ENCODE peak calls at places on chromosomes 13 and 19, in eight cellular contexts. E is astrocyte, Q is ovary, N is AG10803, K is lung, F is AG04450, U is HFF-Myc, C is left lung. V is an unnamed sample.

GRCh38 chr13:80979035-80979641 is 638.2 kb upstream of the SPRY2 start:
- DNase-seq in K (peak), U (peak), F (peak), E (peak), N (peak), Q (no peak), C (peak), V (no peak)

GRCh38 chr19:32421589-32422361 is 16.2 kb downstream of the DPY19L3 start:
- DNase-seq in U (no peak), K (no peak), F (no peak), N (no peak), C (no peak), Q (no peak), E (no peak), V (no peak)

GRCh38 chr19:46487178-46487801 is 8.4 kb downstream of the PNMA8B start:
- DNase-seq in C (no peak), K (no peak), E (no peak), N (no peak), F (no peak), U (no peak), Q (no peak), V (no peak)

GRCh38 chr19:15266683-15267082 is 34.4 kb upstream of the EPHX3 start:
- DNase-seq in U (no peak), K (no peak), Q (no peak), N (no peak), F (no peak), E (no peak), C (no peak), V (no peak)

GRCh38 chr13:80047406-80047805 is 293.5 kb downstream of the SPRY2 start:
- DNase-seq in K (no peak), E (peak), C (no peak), U (no peak), F (peak), Q (no peak), N (peak), V (no peak)

GRCh38 chr13:111390522-111391270 is 70.3 kb downstream of the TEX29 start:
- DNase-seq in U (no peak), K (no peak), N (no peak), Q (no peak), F (no peak), E (no peak), C (no peak), V (no peak)

GRCh38 chr19:37959665-37960114 is 52.7 kb downstream of the SIPA1L3 start:
- DNase-seq in Q (no peak), U (no peak), E (no peak), F (no peak), C (no peak), K (no peak), N (no peak), V (no peak)

GRCh38 chr13:109271555-109271954 is 514.8 kb downstream of the IRS2 start:
- DNase-seq in Q (no peak), U (no peak), K (no peak), E (no peak), C (no peak), N (no peak), F (no peak), V (no peak)

GRCh38 chr19:6608950-6609349 is 18.0 kb upstream of the CD70 start:
- DNase-seq in N (peak), K (no peak), C (no peak), U (no peak), F (no peak), Q (no peak), E (no peak), V (no peak)

GRCh38 chr13:50893211-50893852 is 16.3 kb upstream of the RNASEH2B start:
- DNase-seq in K (no peak), U (no peak), Q (no peak), F (no peak), E (peak), N (peak), C (no peak), V (peak)

GRCh38 chr19:19423322-19423721 is 17.8 kb downstream of the GATAD2A start:
- DNase-seq in K (no peak), U (no peak), F (no peak), N (no peak), E (peak), Q (no peak), C (no peak), V (no peak)

DNA sequence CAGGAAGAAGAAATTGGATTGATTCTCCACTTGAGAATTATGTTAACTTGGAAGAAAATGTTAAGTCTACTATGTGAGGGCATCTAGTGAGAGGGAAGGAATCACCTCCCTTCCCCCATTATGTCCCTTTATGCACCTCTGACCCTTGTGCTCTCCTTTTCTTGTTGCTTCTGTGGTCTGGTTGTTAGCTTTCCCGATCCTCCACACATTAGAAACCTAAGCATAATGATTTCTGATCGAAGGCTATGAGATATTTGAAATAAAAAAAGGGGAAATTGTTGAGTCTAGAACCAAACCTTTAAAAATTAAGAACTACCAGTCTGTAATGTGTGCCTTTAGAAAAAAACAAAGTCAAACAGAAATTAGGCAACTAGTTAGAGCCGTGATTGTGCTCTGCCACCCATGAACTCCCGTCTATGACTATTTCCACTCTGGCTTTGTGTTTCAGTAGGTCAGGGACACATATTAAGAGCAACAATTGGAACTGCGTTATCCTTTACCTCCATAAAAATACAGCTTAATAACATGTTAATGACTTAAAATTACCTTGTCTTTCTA is 463 bp upstream of the GPC6 start:
- DNase-seq in N (no peak), C (no peak), E (no peak), K (no peak), U (no peak), Q (no peak), F (no peak), V (no peak)
- H3K4me3 ChIP-seq in N (peak), C (peak), E (peak), K (no peak), U (peak), Q (peak), F (peak), V (peak)

GRCh38 chr13:77219401-77219800 is 107.5 kb downstream of the MYCBP2 start:
- DNase-seq in K (no peak), U (no peak), C (no peak), N (no peak), E (no peak), Q (no peak), F (no peak), V (no peak)
- TF ChIP-seq CTCF in K (no peak), U (no peak), C (no peak), N (no peak), E (no peak), Q (no peak), F (no peak), V (no peak)

DNA sequence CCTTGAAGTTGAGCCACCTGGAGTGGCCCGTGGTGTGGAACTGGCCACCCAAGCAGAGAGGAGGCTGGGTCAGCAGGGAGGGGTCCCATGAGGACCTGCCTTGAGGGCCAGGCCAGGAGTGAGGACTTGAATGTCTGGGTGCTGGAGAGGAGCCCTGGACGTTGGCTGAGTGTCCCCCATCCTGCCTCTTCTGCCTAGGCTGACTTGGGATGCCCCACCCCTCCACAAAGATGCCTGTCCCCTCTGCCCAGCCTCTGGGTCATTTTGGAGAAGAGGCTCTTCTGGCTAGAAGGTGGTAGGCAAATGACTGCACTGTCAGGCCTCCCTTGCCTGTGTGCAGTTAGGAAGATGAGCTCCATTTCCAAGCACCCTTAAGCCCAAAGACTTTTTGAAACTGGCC is 1.7 kb downstream of the SSBP4 start:
- DNase-seq in C (no peak), K (no peak), N (no peak), U (no peak), F (no peak), E (no peak), Q (peak), V (no peak)
- H3K4me3 ChIP-seq in C (no peak), K (no peak), N (peak), U (peak), F (peak), E (peak), Q (no peak), V (no peak)

GRCh38 chr13:35499131-35500051 is 22.9 kb upstream of the MAB21L1 start:
- DNase-seq in Q (no peak), E (no peak), K (no peak), N (no peak), F (no peak), C (no peak), U (no peak), V (no peak)

GRCh38 chr13:35500071-35500595 is 23.6 kb upstream of the MAB21L1 start:
- DNase-seq in U (no peak), K (no peak), C (no peak), F (no peak), Q (no peak), E (no peak), N (no peak), V (no peak)

GRCh38 chr13:35496011-35496410 is 19.5 kb upstream of the MAB21L1 start:
- DNase-seq in Q (no peak), K (no peak), F (no peak), N (no peak), U (no peak), E (no peak), C (no peak), V (no peak)

GRCh38 chr13:35501721-35502235 is 25.3 kb upstream of the MAB21L1 start:
- DNase-seq in E (no peak), U (no peak), F (no peak), K (no peak), N (no peak), Q (no peak), C (no peak), V (no peak)

GRCh38 chr13:35496761-35497386 is 20.4 kb upstream of the MAB21L1 start:
- DNase-seq in N (peak), E (no peak), C (no peak), F (no peak), U (no peak), K (no peak), Q (no peak), V (no peak)
- TF ChIP-seq CTCF in N (no peak), E (no peak), C (no peak), F (no peak), U (no peak), K (no peak), Q (no peak), V (no peak)

DNA sequence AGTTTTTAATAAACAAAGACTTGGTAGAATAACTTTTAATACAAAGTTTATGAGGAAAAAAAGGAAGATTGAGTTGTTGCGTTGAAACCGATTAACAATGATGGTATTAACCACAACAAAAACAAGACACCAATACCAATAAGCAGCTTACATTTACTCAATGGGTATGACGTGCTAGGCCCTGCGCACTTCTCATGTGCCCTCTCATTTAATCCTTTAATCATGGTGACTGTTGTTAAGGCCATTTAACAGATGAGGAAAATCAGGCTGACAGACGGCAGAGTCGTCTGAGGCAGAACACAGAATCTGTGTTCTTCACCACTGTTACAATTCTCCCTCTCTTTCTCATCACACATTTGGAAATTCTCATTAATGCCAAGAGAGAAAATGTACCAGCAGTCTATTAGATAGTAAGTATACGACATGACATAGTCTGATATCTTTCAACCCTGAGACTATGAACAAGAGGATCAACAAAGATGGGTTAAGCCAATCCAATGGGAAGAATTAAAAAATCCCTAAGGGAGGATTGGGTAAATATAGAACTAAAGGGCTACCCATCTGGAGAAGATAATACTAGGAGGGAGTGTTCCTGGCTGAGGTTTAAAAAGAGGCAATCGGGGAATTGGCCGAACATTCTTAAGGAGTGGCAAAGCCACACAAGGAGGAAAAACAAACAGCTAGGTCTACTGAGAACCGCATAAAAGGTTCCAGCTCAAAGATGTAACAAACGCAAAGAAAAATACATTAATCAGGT is 54.0 kb downstream of the DOCK9 start:
- DNase-seq in F (no peak), E (no peak), C (no peak), U (no peak), N (peak), K (no peak), Q (no peak), V (no peak)
- H3K4me3 ChIP-seq in F (no peak), E (no peak), C (no peak), U (no peak), N (no peak), K (no peak), Q (no peak), V (no peak)

GRCh38 chr13:27921421-27921960 is 1.7 kb downstream of the PDX1 start:
- DNase-seq in K (no peak), C (no peak), F (no peak), Q (no peak), U (no peak), E (no peak), N (no peak), V (no peak)

GRCh38 chr13:27919299-27919933 is 384 bp upstream of the PDX1 start:
- DNase-seq in K (no peak), Q (no peak), E (no peak), U (no peak), C (no peak), N (no peak), F (no peak), V (no peak)

GRCh38 chr13:27921961-27922910 is 2.4 kb downstream of the PDX1 start:
- DNase-seq in E (no peak), C (no peak), F (no peak), N (no peak), U (no peak), K (no peak), Q (no peak), V (no peak)

GRCh38 chr13:27919934-27920676 is at the start of gene PDX1:
- DNase-seq in K (peak), Q (no peak), E (no peak), F (no peak), U (no peak), C (no peak), N (peak), V (no peak)

DNA sequence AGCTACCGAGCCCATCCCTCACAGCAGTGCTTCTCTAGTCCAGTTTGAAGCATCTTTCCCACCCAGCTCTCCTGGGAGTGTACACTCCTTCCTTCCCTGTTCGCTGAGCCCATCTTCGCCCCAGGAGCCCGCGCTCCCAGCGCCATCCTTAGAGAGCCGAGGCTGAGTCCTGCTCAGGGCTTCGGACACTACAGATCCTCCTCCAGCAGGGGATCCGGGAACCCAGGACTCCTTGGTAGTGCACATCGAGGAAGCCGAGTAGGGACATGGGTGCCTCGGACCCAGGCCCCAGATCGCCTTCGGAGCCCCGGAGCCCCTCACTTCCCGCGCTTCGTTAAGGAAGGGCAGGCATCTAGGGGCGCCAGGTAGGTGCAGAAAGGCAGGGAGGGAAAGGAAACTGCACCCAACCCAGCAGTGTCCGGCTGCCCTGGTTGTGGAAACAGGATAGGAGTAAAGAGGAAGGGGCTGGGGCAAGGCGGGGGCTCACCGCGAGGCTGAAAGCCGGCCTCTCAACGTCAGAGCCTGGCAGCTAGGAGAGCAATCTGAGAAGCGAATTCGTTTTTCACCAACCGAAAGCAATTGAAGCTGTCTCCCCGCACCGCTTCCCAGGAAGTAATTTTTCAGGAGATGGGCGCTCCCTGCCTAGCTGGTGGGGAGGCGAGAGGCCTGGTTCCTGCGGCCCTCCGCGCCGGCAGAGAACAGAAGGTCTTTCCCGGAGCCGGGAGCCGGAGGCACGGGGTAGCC is 1.0 kb downstream of the PDX1 start:
- DNase-seq in Q (no peak), K (no peak), E (no peak), C (no peak), U (no peak), N (peak), F (no peak), V (peak)
- TF ChIP-seq CTCF in Q (no peak), K (no peak), E (no peak), C (no peak), U (no peak), N (no peak), F (no peak), V (no peak)

DNA sequence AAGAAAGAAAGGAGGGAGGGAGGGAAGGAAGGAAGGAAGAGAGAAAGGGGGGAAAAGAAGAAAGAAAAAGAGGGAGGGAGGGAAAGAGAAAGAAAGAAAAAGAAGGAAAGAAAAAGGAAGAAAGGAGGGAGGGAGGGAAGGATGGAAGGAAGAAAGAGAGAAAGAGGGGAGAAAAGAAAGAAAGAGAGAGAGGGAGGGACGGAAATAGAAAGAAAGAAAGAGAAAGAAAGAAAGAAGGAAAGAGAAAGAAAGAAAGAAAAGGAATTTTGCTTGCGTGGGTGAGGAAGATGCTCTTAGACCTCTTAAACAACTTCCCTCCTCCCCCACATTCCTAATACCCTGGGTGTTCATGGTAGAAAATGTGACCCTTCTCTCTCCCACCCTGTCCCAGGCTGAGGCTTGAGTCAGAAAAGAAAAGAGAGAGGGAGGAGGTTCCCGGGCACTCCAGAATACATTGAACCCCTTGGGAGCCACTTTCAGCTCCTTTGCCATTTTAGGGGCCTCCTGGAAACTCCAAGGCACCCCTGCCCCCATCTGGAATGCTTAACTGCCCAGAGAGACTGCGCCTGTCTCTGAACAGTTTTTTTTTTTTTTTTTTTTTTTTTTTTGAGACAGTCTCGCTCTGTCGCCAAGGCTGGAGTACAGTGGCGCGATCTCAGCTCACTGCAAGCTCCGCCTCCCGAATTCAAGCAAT is 9.2 kb upstream of the KANK3 start:
- DNase-seq in K (no peak), N (no peak), E (no peak), F (no peak), U (no peak), C (no peak), Q (no peak), V (no peak)
- H3K4me3 ChIP-seq in K (no peak), N (peak), E (no peak), F (no peak), U (no peak), C (no peak), Q (peak), V (no peak)

V was measured in Peyer's patch.